ENCODE peak calls at places on chromosomes 13 and 19, in ten cellular contexts. N is CD8-positive, alpha-beta T cell; H is ovary; G is lower leg skin; M is progenitor cell of endocrine pancreas; Z is AG04450; X is PC-9; C is fibroblast of pulmonary artery; R is BJ; J is epithelial cell of esophagus. S is an unnamed sample.

GRCh38 chr19:30719991-30720329 is 347.8 kb downstream of the ZNF536 start:
- DNase-seq in C (no peak), X (no peak), N (no peak), J (no peak), G (no peak), R (no peak), Z (no peak), M (no peak), H (peak; percentile 32), S (no peak)

GRCh38 chr19:21256722-21257121 is 72.5 kb downstream of the ZNF708 start:
- DNase-seq in H (no peak), C (peak; percentile 21), J (peak; percentile 69), Z (no peak), M (no peak), R (no peak), G (no peak), X (peak; percentile 3), N (no peak), S (no peak)

GRCh38 chr13:64165826-64166225 is 2750.2 kb upstream of the PCDH20 start:
- DNase-seq in X (no peak), C (no peak), Z (no peak), M (no peak), N (no peak), R (no peak), H (no peak), G (no peak), J (no peak), S (no peak)

GRCh38 chr13:99087954-99088491 is 110.2 kb upstream of the DOCK9 start:
- DNase-seq in N (peak; percentile 18), Z (no peak), H (peak; percentile 30), X (no peak), G (no peak), C (no peak), M (no peak), J (no peak), R (no peak), S (no peak)

GRCh38 chr13:80717834-80718233 is 376.9 kb upstream of the SPRY2 start:
- DNase-seq in M (no peak), G (no peak), N (no peak), H (no peak), C (no peak), Z (no peak), R (no peak), X (no peak), J (no peak), S (no peak)

GRCh38 chr13:107441279-107441678 is 774.1 kb downstream of the LIG4 start:
- DNase-seq in R (no peak), J (peak; percentile 4), G (no peak), N (no peak), M (no peak), X (no peak), C (peak; percentile 39), H (no peak), Z (peak; percentile 36), S (no peak)

GRCh38 chr19:10395436-10395835 is 7.9 kb downstream of the CDC37 start:
- DNase-seq in H (no peak), Z (no peak), J (no peak), M (no peak), R (no peak), G (no peak), C (no peak), X (no peak), N (no peak), S (no peak)

GRCh38 chr19:13938361-13939027 is at the start of gene PODNL1:
- DNase-seq in Z (no peak), H (no peak), M (no peak), R (peak; percentile 48), J (peak; percentile 43), X (no peak), N (no peak), C (peak; percentile 64), G (no peak), S (no peak)

GRCh38 chr13:100439247-100439955 is 149.2 kb downstream of the GGACT start:
- DNase-seq in Z (no peak), H (no peak), G (no peak), M (no peak), C (no peak), N (no peak), R (no peak), J (no peak), X (no peak), S (no peak)

GRCh38 chr13:84460989-84461388 is 578.7 kb upstream of the SLITRK1 start:
- DNase-seq in G (no peak), C (no peak), N (no peak), X (no peak), M (no peak), Z (no peak), J (no peak), H (no peak), R (no peak), S (no peak)

GRCh38 chr19:47436712-47437401 is 17.5 kb upstream of the MEIS3 start:
- DNase-seq in N (peak; percentile 83), X (peak; percentile 77), G (peak; percentile 69), M (peak; percentile 78), C (peak; percentile 67), J (peak; percentile 76), Z (no peak), R (no peak), H (peak; percentile 71), S (peak; percentile 92)

GRCh38 chr19:42234364-42234763 is 8.0 kb downstream of the GSK3A start:
- DNase-seq in C (no peak), R (no peak), X (no peak), M (no peak), J (no peak), G (no peak), Z (no peak), N (no peak), H (no peak), S (no peak)

GRCh38 chr19:57587529-57587928 is 3.6 kb downstream of the ZIK1 start:
- DNase-seq in Z (peak; percentile 15), H (no peak), J (peak; percentile 60), N (no peak), M (no peak), G (no peak), C (peak; percentile 24), X (no peak), R (peak; percentile 25), S (no peak)

GRCh38 chr19:50555447-50556235 is 12.6 kb downstream of the LRRC4B start:
- DNase-seq in R (no peak), X (no peak), G (no peak), J (no peak), H (no peak), Z (no peak), N (no peak), C (peak; percentile 11), M (no peak), S (no peak)

GRCh38 chr19:33465371-33465770 is 56.2 kb downstream of the PEPD start:
- DNase-seq in M (no peak), H (no peak), G (no peak), C (no peak), N (no peak), J (no peak), Z (no peak), R (no peak), X (no peak), S (no peak)

GRCh38 chr19:33463194-33463593 is 58.4 kb downstream of the PEPD start:
- DNase-seq in H (no peak), Z (no peak), R (no peak), G (no peak), J (no peak), X (no peak), C (no peak), N (no peak), M (no peak), S (no peak)

GRCh38 chr19:33465834-33466233 is 55.8 kb downstream of the PEPD start:
- DNase-seq in H (no peak), M (no peak), G (no peak), C (no peak), R (no peak), J (no peak), X (no peak), Z (no peak), N (no peak), S (no peak)

GRCh38 chr19:33464010-33464732 is 57.4 kb downstream of the PEPD start:
- DNase-seq in N (no peak), J (no peak), Z (no peak), C (no peak), X (no peak), M (no peak), H (no peak), G (no peak), R (no peak), S (no peak)

GRCh38 chr19:33464733-33465115 is 56.9 kb downstream of the PEPD start:
- DNase-seq in H (no peak), C (no peak), M (no peak), X (no peak), G (no peak), N (no peak), Z (no peak), R (no peak), J (no peak), S (no peak)
- TF ChIP-seq CTCF in H (no peak), C (no peak), M (no peak), X (no peak), G (no peak), N (no peak), Z (no peak), R (no peak), J (no peak), S (no peak)

DNA sequence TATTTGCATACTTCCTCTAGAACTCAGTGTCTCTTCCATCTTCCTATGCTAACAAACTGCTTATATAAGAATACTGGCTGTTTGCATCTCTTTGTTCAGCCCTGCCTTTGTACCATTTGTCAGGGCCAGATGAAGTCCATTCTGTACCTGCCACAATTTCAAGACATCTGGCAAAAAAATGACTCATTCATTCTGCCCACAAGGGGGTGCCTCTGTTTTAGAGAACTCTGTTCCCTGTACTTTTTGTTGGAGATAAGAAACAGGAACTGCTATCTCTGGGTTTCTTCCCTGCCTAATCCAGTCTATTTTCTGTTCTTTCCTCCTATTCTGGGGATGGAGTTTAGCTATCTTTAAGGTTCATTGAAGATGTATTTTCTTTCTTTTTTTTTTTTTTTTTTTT is 23.0 kb downstream of the ZNF568 start:
- DNase-seq in J (no peak), G (no peak), Z (no peak), H (no peak), X (no peak), M (no peak), R (no peak), N (no peak), C (no peak), S (no peak)
- TF ChIP-seq CTCF in J (peak; percentile 11), G (no peak), Z (no peak), H (no peak), X (no peak), M (no peak), R (no peak), N (no peak), C (no peak), S (no peak)

GRCh38 chr13:32334676-32335075 is 19.4 kb downstream of the BRCA2 start:
- DNase-seq in Z (no peak), J (no peak), M (no peak), X (no peak), N (no peak), C (peak; percentile 39), H (no peak), G (no peak), R (no peak), S (no peak)
- TF ChIP-seq CTCF in Z (no peak), J (no peak), M (no peak), X (no peak), N (no peak), C (no peak), H (no peak), G (no peak), R (no peak), S (no peak)

DNA sequence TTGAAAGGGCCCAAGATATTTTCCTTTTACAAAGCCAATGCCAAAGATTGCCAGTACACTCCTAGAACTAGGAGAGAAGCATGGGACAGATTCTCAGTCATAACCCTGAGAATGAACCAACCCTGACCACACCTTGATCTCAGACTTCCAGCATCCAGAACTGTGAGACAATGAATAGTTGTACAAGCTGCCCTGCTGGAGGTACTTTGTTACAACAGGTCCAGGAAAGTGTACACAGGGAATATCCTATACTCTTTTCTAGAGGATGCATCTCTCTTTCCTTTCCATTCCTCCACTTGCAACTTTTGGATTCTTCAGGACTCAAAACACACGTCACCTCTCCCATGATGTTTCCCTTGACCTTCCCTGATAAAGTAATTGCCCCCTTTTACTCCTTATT is 325.7 kb downstream of the RFC3 start:
- DNase-seq in X (no peak), M (no peak), R (no peak), H (no peak), G (no peak), C (no peak), N (no peak), Z (no peak), J (peak; percentile 37), S (no peak)
- TF ChIP-seq CTCF in X (no peak), M (no peak), R (no peak), H (no peak), G (no peak), C (no peak), N (no peak), Z (no peak), J (peak; percentile 37), S (no peak)

S was measured in omental fat pad.